ENCODE peak calls at places on chromosomes 5 and 9, in four cellular contexts. X is GM12865, J is NCI-H1417, I is NCI-H1436. M is an unnamed sample.

GRCh38 chr5:51203598-51203997 is 179.7 kb upstream of the ISL1 start:
- DNase-seq in X (peak), I (no peak), J (no peak), M (no peak)

GRCh38 chr5:14776640-14777039 is 94.9 kb downstream of the ANKH start:
- DNase-seq in I (no peak), X (no peak), J (peak), M (no peak)

GRCh38 chr9:116087751-116088194 is 65.8 kb upstream of the PAPPA start:
- DNase-seq in J (no peak), X (no peak), I (no peak), M (no peak)

GRCh38 chr5:160064441-160064840 is 54.8 kb downstream of the PWWP2A start:
- DNase-seq in X (no peak), J (no peak), I (no peak), M (no peak)

GRCh38 chr9:108473209-108474112 is 382.3 kb downstream of the ACTL7B start:
- DNase-seq in X (no peak), I (no peak), J (no peak), M (no peak)

GRCh38 chr5:14064841-14065240 is 78.3 kb upstream of the TRIO start:
- DNase-seq in J (no peak), I (no peak), X (no peak), M (no peak)

GRCh38 chr5:17056056-17056690 is 120.1 kb upstream of the MYO10 start:
- DNase-seq in J (no peak), I (no peak), X (no peak), M (no peak)

GRCh38 chr5:50463726-50464125 is 22.6 kb upstream of the EMB start:
- DNase-seq in J (no peak), X (no peak), I (no peak), M (no peak)

GRCh38 chr9:131067625-131068024 is 28.7 kb upstream of the AIF1L start:
- DNase-seq in I (no peak), X (no peak), J (no peak), M (no peak)

GRCh38 chr5:92849798-92850197 is 731.2 kb downstream of the NR2F1-AS1 start:
- DNase-seq in J (no peak), I (no peak), X (no peak), M (no peak)

GRCh38 chr5:34749431-34749872 is 89.5 kb upstream of the TTC23L start:
- DNase-seq in J (no peak), X (no peak), I (no peak), M (no peak)

GRCh38 chr5:178474562-178475184 is 115.5 kb downstream of the COL23A1 start:
- DNase-seq in I (no peak), J (no peak), X (no peak), M (no peak)

GRCh38 chr5:120615967-120616645 is 152.0 kb downstream of the PRR16 start:
- DNase-seq in I (no peak), X (no peak), J (no peak), M (no peak)

GRCh38 chr9:91028166-91028827 is 226.7 kb downstream of the SYK start:
- DNase-seq in I (no peak), X (no peak), J (no peak), M (no peak)

GRCh38 chr9:21994526-21994995 is at the start of gene CDKN2B-AS1:
- DNase-seq in X (peak), I (peak), J (peak), M (peak)

GRCh38 chr5:147223343-147223742 is 11.5 kb upstream of the STK32A start:
- DNase-seq in I (no peak), X (no peak), J (no peak), M (no peak)

GRCh38 chr9:71747572-71747971 is 20.7 kb downstream of the CEMIP2 start:
- DNase-seq in J (no peak), I (no peak), X (no peak), M (no peak)

GRCh38 chr5:135651156-135651555 is 72.4 kb upstream of the CXCL14 start:
- DNase-seq in J (no peak), I (no peak), X (no peak), M (no peak)

M was measured in NAMALWA.